ENCODE peak calls at places on chromosomes 13 and 19, in seven cellular contexts. N is non-pigmented ciliary epithelial cell; A is dorsolateral prefrontal cortex; G is stimulated activated CD8-positive, alpha-beta memory T cell treated with anti-CD3 and anti-CD28 coated beads, Interleukin-7, amount 100 ng/mL, for 48 hours; W is tibial nerve; I is retina; Y is NCI-H1417. T is an unnamed sample.

GRCh38 chr19:17881701-17882100 is 10.0 kb downstream of the SLC5A5 start:
- DNase-seq in G (no peak), N (no peak), I (no peak), W (no peak), A (no peak), Y (no peak), T (no peak)

GRCh38 chr19:56619131-56619530 is 23.8 kb upstream of the SMIM17 start:
- DNase-seq in N (no peak), G (no peak), Y (no peak), W (no peak), I (no peak), A (no peak), T (no peak)

GRCh38 chr19:1526979-1527649 is 3.2 kb downstream of the PLK5 start:
- DNase-seq in G (no peak), I (no peak), A (no peak), N (no peak), Y (no peak), W (no peak), T (no peak)

GRCh38 chr19:5170329-5170745 is 170.3 kb downstream of the PTPRS start:
- DNase-seq in G (peak), A (no peak), N (no peak), Y (no peak), W (no peak), I (no peak), T (no peak)

GRCh38 chr13:102563267-102563666 is 33.5 kb upstream of the TPP2 start:
- DNase-seq in W (no peak), A (no peak), N (no peak), I (no peak), Y (no peak), G (no peak), T (no peak)

GRCh38 chr13:109547942-109548860 is 238.2 kb downstream of the IRS2 start:
- DNase-seq in W (no peak), N (no peak), I (no peak), G (no peak), Y (no peak), A (no peak), T (no peak)

GRCh38 chr19:30171795-30172642 is 200.2 kb upstream of the ZNF536 start:
- DNase-seq in Y (no peak), A (no peak), W (no peak), N (no peak), I (no peak), G (no peak), T (no peak)

GRCh38 chr13:102555914-102556553 is 40.8 kb upstream of the TPP2 start:
- DNase-seq in W (no peak), Y (peak), N (peak), I (peak), A (no peak), G (no peak), T (no peak)

GRCh38 chr19:38003427-38004099 is 96.6 kb downstream of the SIPA1L3 start:
- DNase-seq in N (peak), G (peak), A (peak), W (peak), I (peak), Y (peak), T (peak)

GRCh38 chr13:93180376-93180966 is 46.1 kb upstream of the GPC6 start:
- DNase-seq in I (no peak), W (no peak), A (no peak), N (peak), Y (no peak), G (no peak), T (no peak)

GRCh38 chr13:39037410-39037879 is 444 bp downstream of the PROSER1 start:
- DNase-seq in G (no peak), Y (peak), N (no peak), W (no peak), A (peak), I (no peak), T (no peak)

GRCh38 chr19:49896863-49897621 is at the start of gene IL4I1:
- DNase-seq in N (no peak), I (no peak), G (peak), W (peak), Y (no peak), A (no peak), T (no peak)

GRCh38 chr19:46189971-46190335 is 39.6 kb upstream of the IGFL1 start:
- DNase-seq in N (no peak), A (no peak), G (no peak), Y (no peak), I (no peak), W (no peak), T (no peak)

GRCh38 chr19:19554074-19555023 is 16.3 kb downstream of the CILP2 start:
- DNase-seq in Y (no peak), N (no peak), G (peak), A (no peak), W (peak), I (peak), T (no peak)